ENCODE peak calls at places on chromosomes 16 and 17, in ten cellular contexts. W is body of pancreas, Q is progenitor cell of endocrine pancreas, O is heart left ventricle, H is glutamatergic neuron, U is cardiac fibroblast, A is lower leg skin, D is ovary, B is astrocyte of the spinal cord, M is GM10248. K is an unnamed sample.

GRCh38 chr17:78184311-78184710 is 2.5 kb downstream of the TK1 start:
- DNase-seq in W (peak; percentile 72), Q (no peak), O (no peak), H (no peak), U (no peak), A (no peak), D (peak; percentile 55), B (no peak), M (no peak), K (no peak)

GRCh38 chr16:72794319-72794718 is 253.6 kb downstream of the ZFHX3 start:
- DNase-seq in W (no peak), Q (no peak), O (peak; percentile 56), H (no peak), U (no peak), A (no peak), D (no peak), B (no peak), M (no peak), K (no peak)

GRCh38 chr16:58264961-58265479 is 29.8 kb downstream of the PRSS54 start:
- DNase-seq in W (no peak), Q (no peak), O (no peak), H (no peak), U (peak; percentile 59), A (no peak), D (no peak), B (peak; percentile 70), M (no peak), K (no peak)

GRCh38 chr16:66616592-66616991 is 12.1 kb downstream of the CMTM3 start:
- DNase-seq in W (no peak), Q (no peak), O (no peak), H (no peak), U (peak; percentile 35), A (no peak), D (no peak), B (peak; percentile 18), M (no peak), K (no peak)

GRCh38 chr16:20020976-20021375 is 52.7 kb downstream of the GPR139 start:
- DNase-seq in W (no peak), Q (no peak), O (no peak), H (no peak), U (no peak), A (no peak), D (no peak), B (no peak), M (no peak), K (no peak)

GRCh38 chr16:87834015-87834667 is 35.2 kb downstream of the SLC7A5 start:
- DNase-seq in W (no peak), Q (no peak), O (no peak), H (no peak), U (no peak), A (no peak), D (no peak), B (no peak), M (no peak), K (no peak)

GRCh38 chr17:77096570-77097214 is 44.1 kb upstream of the SEC14L1 start:
- DNase-seq in W (peak; percentile 64), Q (no peak), O (peak; percentile 49), H (no peak), U (peak; percentile 81), A (no peak), D (peak; percentile 48), B (peak; percentile 60), M (no peak), K (no peak)

GRCh38 chr16:84749815-84750214 is 50.0 kb downstream of the USP10 start:
- DNase-seq in W (no peak), Q (no peak), O (no peak), H (no peak), U (no peak), A (no peak), D (no peak), B (no peak), M (no peak), K (no peak)

GRCh38 chr16:2213817-2214720 is 571 bp downstream of the PGP start:
- DNase-seq in W (no peak), Q (no peak), O (no peak), H (no peak), U (no peak), A (no peak), D (no peak), B (no peak), M (no peak), K (no peak)

GRCh38 chr17:64920419-64921172 is 1.3 kb upstream of the LRRC37A3 start:
- DNase-seq in W (no peak), Q (no peak), O (no peak), H (no peak), U (no peak), A (no peak), D (no peak), B (no peak), M (no peak), K (no peak)

GRCh38 chr17:79007504-79008381 is 1.8 kb downstream of the CANT1 start:
- DNase-seq in W (no peak), Q (no peak), O (no peak), H (no peak), U (no peak), A (peak; percentile 82), D (no peak), B (no peak), M (no peak), K (peak; percentile 14)

GRCh38 chr16:14309001-14309886 is 238.1 kb downstream of the MRTFB start:
- DNase-seq in W (peak; percentile 94), Q (peak; percentile 51), O (no peak), H (no peak), U (no peak), A (no peak), D (no peak), B (no peak), M (peak; percentile 47), K (no peak)
- TF ChIP-seq CTCF in W (peak; percentile 71), Q (peak; percentile 42), O (no peak), H (no peak), U (no peak), A (no peak), D (no peak), B (peak; percentile 4), M (no peak), K (no peak)

DNA sequence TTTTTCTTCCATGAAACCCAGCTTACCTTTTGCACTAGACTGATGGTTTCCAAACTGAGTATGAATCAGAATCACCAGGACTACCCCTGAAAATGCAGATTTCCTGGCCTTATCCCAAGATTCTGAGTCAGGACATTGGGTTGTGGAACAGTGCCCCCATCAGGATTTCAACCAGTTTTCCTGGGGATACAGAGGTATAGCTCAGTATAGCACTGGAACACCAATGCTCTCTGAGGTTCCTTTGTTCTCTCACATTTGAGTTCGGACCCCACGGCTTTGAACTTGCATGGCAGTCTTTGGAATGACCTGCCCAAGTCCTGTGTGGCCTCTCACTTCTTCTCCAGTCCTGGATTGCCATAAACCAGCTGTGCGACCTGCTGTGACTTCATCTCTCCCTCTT is 12.8 kb upstream of the CCL8 start:
- DNase-seq in W (no peak), Q (no peak), O (no peak), H (no peak), U (peak; percentile 89), A (peak; percentile 76), D (no peak), B (peak; percentile 74), M (no peak), K (no peak)
- TF ChIP-seq CTCF in W (peak; percentile 32), Q (no peak), O (peak; percentile 55), H (no peak), U (peak; percentile 47), A (no peak), D (no peak), B (peak; percentile 57), M (no peak), K (no peak)

GRCh38 chr17:11625878-11626277 is 27.6 kb downstream of the DNAH9 start:
- DNase-seq in W (no peak), Q (no peak), O (no peak), H (no peak), U (no peak), A (no peak), D (no peak), B (no peak), M (no peak), K (no peak)

GRCh38 chr17:11628831-11629230 is 30.6 kb downstream of the DNAH9 start:
- DNase-seq in W (no peak), Q (no peak), O (no peak), H (no peak), U (no peak), A (peak; percentile 15), D (no peak), B (no peak), M (no peak), K (no peak)

GRCh38 chr17:11627301-11627700 is 29.0 kb downstream of the DNAH9 start:
- DNase-seq in W (no peak), Q (no peak), O (no peak), H (no peak), U (no peak), A (no peak), D (no peak), B (no peak), M (no peak), K (no peak)

GRCh38 chr17:11624968-11625367 is 26.7 kb downstream of the DNAH9 start:
- DNase-seq in W (no peak), Q (no peak), O (no peak), H (no peak), U (no peak), A (peak; percentile 40), D (no peak), B (no peak), M (no peak), K (no peak)

DNA sequence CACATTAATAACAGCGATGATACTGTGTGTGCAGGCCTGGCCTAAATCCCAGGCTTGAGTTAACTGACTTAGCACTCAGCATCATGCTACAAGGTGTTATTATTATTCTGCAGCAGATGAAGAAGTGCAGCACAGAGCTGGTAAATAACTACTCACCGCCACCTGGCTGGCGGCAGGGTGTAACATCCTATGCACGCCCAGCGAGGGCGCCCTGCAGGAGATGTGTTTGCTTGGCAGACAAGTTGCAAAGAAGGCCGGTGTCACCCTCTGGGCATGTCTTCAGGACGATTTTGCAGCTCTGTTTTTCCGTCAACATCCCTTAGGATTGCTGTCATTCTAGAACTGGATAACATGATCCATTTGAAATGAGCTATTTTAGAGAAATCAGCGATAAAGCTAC is 30.1 kb downstream of the DNAH9 start:
- DNase-seq in W (no peak), Q (no peak), O (no peak), H (peak; percentile 53), U (no peak), A (peak; percentile 53), D (no peak), B (no peak), M (no peak), K (no peak)
- TF ChIP-seq CTCF in W (no peak), Q (peak; percentile 53), O (no peak), H (peak; percentile 32), U (no peak), A (no peak), D (no peak), B (no peak), M (no peak), K (no peak)

DNA sequence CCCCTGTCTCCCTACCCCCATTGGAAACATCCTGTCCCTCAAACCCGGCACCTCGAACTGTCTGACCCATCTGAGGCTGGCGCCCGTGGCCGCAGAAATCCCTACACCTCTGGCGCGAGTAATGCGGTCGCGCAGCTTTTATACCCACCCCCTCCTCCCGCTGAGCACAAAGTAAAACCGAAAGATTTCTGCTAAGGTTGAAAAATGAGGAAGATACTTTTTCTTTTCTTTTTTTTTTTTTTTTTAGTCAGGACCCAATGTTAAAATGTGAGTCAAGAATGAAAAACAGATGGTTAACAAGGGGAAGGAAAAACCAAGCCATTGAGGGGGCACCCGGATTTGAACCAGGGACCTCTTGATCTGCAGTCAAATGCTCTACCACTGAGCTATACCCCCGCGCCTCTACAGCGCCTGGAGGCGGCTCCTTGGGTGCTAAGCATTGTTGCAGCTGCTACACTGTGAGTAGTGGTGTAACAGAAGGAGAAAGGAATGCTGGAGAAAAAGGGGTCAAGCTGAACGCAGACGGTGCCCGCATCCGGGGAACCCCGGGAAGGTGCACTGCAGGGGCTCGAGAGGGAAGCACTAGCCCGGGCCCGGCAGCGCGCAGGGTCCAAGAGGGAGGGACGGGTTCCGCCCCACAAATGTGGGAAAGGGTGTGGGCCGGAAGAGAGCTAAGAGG is 751 bp upstream of the LASP1 start:
- DNase-seq in W (peak; percentile 93), Q (peak; percentile 94), O (peak; percentile 89), H (peak; percentile 92), U (peak; percentile 92), A (peak; percentile 99), D (peak; percentile 90), B (peak; percentile 91), M (peak; percentile 79), K (peak; percentile 92)
- TF ChIP-seq CTCF in W (peak; percentile 21), Q (peak; percentile 9), O (peak; percentile 22), H (no peak), U (peak; percentile 25), A (no peak), D (no peak), B (peak; percentile 42), M (peak; percentile 21), K (no peak)

K was measured in omental fat pad.